ENCODE peak calls at places on chromosomes 4 and X, in five cellular contexts. N, E, Q, C and H are unnamed samples.

GRCh38 chr4:24742773-24743676 is 52.3 kb upstream of the SOD3 start:
- DNase-seq in N (no peak), E (no peak), Q (no peak), C (no peak), H (no peak)

GRCh38 chr4:144366425-144366824 is 225.9 kb upstream of the GYPA start:
- DNase-seq in N (no peak), E (no peak), Q (no peak), C (no peak), H (no peak)

GRCh38 chr4:61443813-61444510 is 243.8 kb downstream of the ADGRL3 start:
- DNase-seq in N (peak; percentile 72), E (no peak), Q (no peak), C (peak; percentile 61), H (no peak)

GRCh38 chr4:76546282-76547166 is 111.5 kb downstream of the SHROOM3 start:
- DNase-seq in N (peak; percentile 71), E (no peak), Q (no peak), C (peak; percentile 86), H (peak; percentile 85)

GRCh38 chrX:45711231-45711630 is 510.6 kb upstream of the DIPK2B start:
- DNase-seq in N (no peak), E (no peak), Q (no peak), C (peak; percentile 28), H (no peak)

GRCh38 chrX:6386837-6387236 is 148.1 kb downstream of the VCX3A start:
- DNase-seq in N (no peak), E (no peak), Q (no peak), C (no peak), H (no peak)

GRCh38 chr4:47913328-47913727 is 1.1 kb downstream of the NFXL1 start:
- DNase-seq in N (peak; percentile 41), E (no peak), Q (no peak), C (peak; percentile 34), H (no peak)

GRCh38 chr4:148112231-148112982 is 329.8 kb downstream of the NR3C2 start:
- DNase-seq in N (peak; percentile 23), E (no peak), Q (no peak), C (peak; percentile 55), H (peak; percentile 21)

GRCh38 chr4:21901281-21901680 is 47.3 kb downstream of the KCNIP4 start:
- DNase-seq in N (no peak), E (no peak), Q (no peak), C (no peak), H (no peak)

GRCh38 chrX:49063715-49064114 is 4.9 kb downstream of the CCDC120 start:
- DNase-seq in N (no peak), E (no peak), Q (no peak), C (no peak), H (no peak)

GRCh38 chrX:131827935-131828334 is 195.2 kb upstream of the STK26 start:
- DNase-seq in N (peak; percentile 30), E (no peak), Q (no peak), C (no peak), H (no peak)

GRCh38 chrX:110145854-110146253 is 142.9 kb downstream of the TMEM164 start:
- DNase-seq in N (peak; percentile 46), E (peak; percentile 25), Q (no peak), C (peak; percentile 44), H (no peak)

GRCh38 chrX:111181883-111182400 is 86.0 kb downstream of the PAK3 start:
- DNase-seq in N (no peak), E (no peak), Q (no peak), C (no peak), H (no peak)

GRCh38 chr4:7904942-7905341 is 34.7 kb downstream of the AFAP1 start:
- DNase-seq in N (peak; percentile 82), E (no peak), Q (no peak), C (peak; percentile 94), H (peak; percentile 62)

GRCh38 chrX:24561121-24561520 is 86.0 kb downstream of the PCYT1B start:
- DNase-seq in N (peak; percentile 43), E (no peak), Q (no peak), C (peak; percentile 11), H (no peak)
- TF ChIP-seq CTCF in N (peak; percentile 22), E (no peak), Q (no peak), C (peak; percentile 28), H (no peak)

GRCh38 chr4:15478724-15479088 is 9.0 kb downstream of the CC2D2A start:
- DNase-seq in N (no peak), E (no peak), Q (no peak), C (no peak), H (no peak)
- TF ChIP-seq CTCF in N (no peak), E (no peak), Q (no peak), C (no peak), H (no peak)

GRCh38 chrX:135629342-135629741 is 84.1 kb upstream of the CT45A1 start:
- DNase-seq in N (no peak), E (no peak), Q (no peak), C (no peak), H (no peak)

DNA sequence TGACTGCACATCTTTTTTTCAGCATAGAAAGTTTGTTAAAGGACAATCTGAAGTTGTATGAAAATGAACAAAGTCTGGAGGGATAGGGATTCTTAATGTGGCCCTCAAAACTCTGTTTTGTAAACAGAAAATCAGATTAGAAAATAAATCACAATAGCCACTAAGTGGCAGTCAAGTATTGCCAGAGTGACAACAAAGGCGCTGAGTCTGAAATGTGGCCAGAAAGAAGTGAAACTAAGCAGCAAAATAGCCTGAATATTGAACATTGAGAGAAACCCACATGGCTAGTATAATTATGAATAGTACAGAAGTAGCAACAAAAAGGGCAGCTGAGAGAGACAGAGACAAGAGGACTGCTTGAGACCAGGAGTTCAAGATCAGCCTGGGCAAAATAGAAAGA is 81.1 kb upstream of the CT45A1 start:
- DNase-seq in N (no peak), E (no peak), Q (no peak), C (no peak), H (no peak)
- TF ChIP-seq CTCF in N (no peak), E (no peak), Q (no peak), C (no peak), H (no peak)

DNA sequence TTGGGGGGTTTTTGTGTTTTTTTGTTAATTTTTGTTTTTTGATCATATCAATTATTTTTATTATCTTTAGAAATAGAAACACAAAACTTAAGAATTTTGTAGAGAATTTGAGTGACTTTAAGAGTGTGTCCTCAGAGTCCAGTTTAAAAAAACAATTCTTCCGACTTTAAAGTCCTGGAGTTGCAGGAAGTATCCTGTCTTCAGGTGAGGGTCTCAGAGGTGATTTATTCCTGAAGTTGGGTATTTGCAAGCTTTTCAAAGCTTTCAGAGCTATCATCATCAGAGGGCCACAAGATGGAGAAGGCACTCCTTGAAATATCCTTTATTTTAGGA is 23.0 kb downstream of the TLR10 start:
- DNase-seq in N (no peak), E (no peak), Q (no peak), C (no peak), H (no peak)
- TF ChIP-seq CTCF in N (no peak), E (no peak), Q (no peak), C (no peak), H (no peak)

DNA sequence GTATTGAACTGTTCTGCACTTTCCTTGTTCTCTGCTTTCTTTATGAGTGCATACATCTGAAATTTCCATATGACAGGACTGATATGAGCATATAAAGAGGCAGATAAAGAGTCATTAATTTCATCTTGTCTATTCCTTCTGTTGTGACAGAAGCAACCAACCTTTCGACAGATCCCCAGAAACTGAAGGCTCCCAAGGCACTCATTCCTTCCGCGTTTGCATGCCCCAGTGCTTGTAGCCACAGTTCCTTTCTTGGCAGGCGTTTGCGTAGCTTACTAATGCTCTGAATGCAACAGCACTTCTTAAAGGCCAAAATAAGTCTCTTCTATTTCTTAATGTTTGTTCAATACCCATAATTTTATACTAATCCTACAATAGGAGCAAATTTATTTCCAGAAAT is 94.0 kb upstream of the TBL1X start:
- DNase-seq in N (peak; percentile 23), E (no peak), Q (no peak), C (peak; percentile 12), H (no peak)
- TF ChIP-seq CTCF in N (no peak), E (no peak), Q (no peak), C (no peak), H (no peak)

DNA sequence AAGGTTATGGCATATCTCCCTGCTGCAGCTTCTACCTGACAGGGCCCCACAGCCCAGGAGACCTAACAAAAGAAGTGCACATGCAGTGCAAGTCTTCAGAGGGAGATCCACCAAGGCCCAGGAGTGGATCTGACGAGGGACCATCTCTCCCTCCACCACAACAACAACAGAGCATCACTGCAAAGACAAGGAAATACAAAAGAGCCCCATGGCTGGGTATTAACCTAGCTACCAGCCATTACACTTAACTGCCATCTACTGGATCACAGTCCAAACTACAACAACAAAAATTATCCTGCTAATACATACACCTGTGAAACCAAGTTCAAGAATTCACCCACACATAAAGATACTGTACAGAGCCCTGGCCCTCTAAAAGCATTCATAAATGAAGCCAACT is 280.2 kb upstream of the SLC7A11 start:
- DNase-seq in N (peak; percentile 45), E (no peak), Q (no peak), C (peak; percentile 40), H (no peak)
- TF ChIP-seq CTCF in N (peak; percentile 52), E (peak; percentile 55), Q (peak; percentile 26), C (peak; percentile 65), H (peak; percentile 56)

DNA sequence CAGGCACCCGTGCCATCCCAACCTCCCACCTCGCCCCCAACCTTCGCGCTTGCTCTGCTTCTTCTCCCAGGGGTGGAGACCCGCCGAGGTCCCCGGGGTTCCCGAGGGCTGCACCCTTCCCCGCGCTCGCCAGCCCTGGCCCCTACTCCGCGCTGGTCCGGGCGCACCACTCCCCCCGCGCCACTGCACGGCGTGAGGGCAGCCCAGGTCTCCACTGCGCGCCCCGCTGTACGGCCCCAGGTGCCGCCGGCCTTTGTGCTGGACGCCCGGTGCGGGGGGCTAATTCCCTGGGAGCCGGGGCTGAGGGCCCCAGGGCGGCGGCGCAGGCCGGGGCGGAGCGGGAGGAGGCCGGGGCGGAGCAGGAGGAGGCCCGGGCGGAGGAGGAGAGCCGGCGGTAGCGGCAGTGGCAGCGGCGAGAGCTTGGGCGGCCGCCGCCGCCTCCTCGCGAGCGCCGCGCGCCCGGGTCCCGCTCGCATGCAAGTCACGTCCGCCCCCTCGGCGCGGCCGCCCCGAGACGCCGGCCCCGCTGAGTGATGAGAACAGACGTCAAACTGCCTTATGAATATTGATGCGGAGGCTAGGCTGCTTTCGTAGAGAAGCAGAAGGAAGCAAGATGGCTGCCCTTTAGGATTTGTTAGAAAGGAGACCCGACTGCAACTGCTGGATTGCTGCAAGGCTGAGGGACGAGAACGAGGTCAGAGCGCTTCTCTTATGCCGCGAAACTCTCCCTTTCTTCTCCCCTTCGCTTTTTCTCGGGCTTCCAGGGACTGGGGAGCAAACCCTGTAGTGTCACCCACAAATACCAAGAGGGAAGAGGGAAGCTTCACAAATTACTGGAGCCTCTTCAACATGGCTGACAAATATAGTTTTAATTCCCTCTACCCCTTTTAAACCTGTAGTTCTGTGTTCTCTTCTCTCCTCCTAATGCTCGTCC is at the start of gene TET2:
- DNase-seq in N (peak; percentile 85), E (peak; percentile 68), Q (peak; percentile 80), C (peak; percentile 87), H (peak; percentile 35)
- TF ChIP-seq CTCF in N (no peak), E (peak; percentile 17), Q (peak; percentile 23), C (no peak), H (no peak)

GRCh38 chrX:154363706-154364439 is 10.6 kb downstream of the FLNA start:
- DNase-seq in N (no peak), E (no peak), Q (no peak), C (no peak), H (no peak)
- TF ChIP-seq CTCF in N (no peak), E (no peak), Q (no peak), C (no peak), H (no peak)